ENCODE peak calls at places on chromosomes 7 and 10, in six cellular contexts. K, S, C, M, A and H are unnamed samples.

GRCh38 chr7:64603271-64603670 is 40.4 kb upstream of the ZNF680 start:
- DNase-seq in K (no peak), S (no peak), A (no peak), C (no peak), M (no peak), H (no peak)

GRCh38 chr7:111138196-111138569 is 47.3 kb downstream of the LRRN3 start:
- DNase-seq in S (peak; percentile 56), C (peak; percentile 90), K (no peak), A (no peak), M (no peak), H (no peak)

GRCh38 chr10:3464760-3465405 is 292.3 kb upstream of the PITRM1 start:
- DNase-seq in C (no peak), A (no peak), M (no peak), S (no peak), K (no peak), H (no peak)

GRCh38 chr7:7821517-7821916 is 103.1 kb upstream of the RPA3 start:
- DNase-seq in M (no peak), K (peak; percentile 98), A (no peak), C (no peak), S (no peak), H (peak; percentile 30)

GRCh38 chr7:148607151-148607661 is 16.6 kb downstream of the C7orf33 start:
- DNase-seq in C (no peak), S (no peak), K (no peak), M (no peak), A (peak; percentile 67), H (peak; percentile 90)

GRCh38 chr10:34164029-34164428 is 651.1 kb downstream of the PARD3 start:
- DNase-seq in A (no peak), S (no peak), C (no peak), M (no peak), K (no peak), H (no peak)

GRCh38 chr10:52212062-52212461 is 102.0 kb upstream of the DKK1 start:
- DNase-seq in C (no peak), A (no peak), K (no peak), S (no peak), M (no peak), H (peak; percentile 26)

GRCh38 chr7:106384373-106384772 is 99.6 kb upstream of the NAMPT start:
- DNase-seq in C (no peak), K (no peak), S (no peak), A (no peak), M (no peak), H (no peak)

GRCh38 chr7:94394058-94394398 is 667 bp upstream of the COL1A2 start:
- DNase-seq in M (no peak), A (no peak), S (no peak), C (peak; percentile 85), K (no peak), H (no peak)

GRCh38 chr10:78909268-78909667 is 159.5 kb upstream of the ZMIZ1 start:
- DNase-seq in M (no peak), K (no peak), C (no peak), A (no peak), S (no peak), H (no peak)

GRCh38 chr7:86598721-86599120 is 45.0 kb upstream of the GRM3 start:
- DNase-seq in S (no peak), K (no peak), M (no peak), C (no peak), A (peak; percentile 31), H (peak; percentile 7)

GRCh38 chr10:79378647-79379511 is 31.6 kb downstream of the PPIF start:
- DNase-seq in C (no peak), S (no peak), A (peak; percentile 18), K (no peak), M (no peak), H (no peak)

GRCh38 chr10:74190494-74190893 is 39.5 kb downstream of the ADK start:
- DNase-seq in S (no peak), K (no peak), C (peak; percentile 82), M (no peak), A (no peak), H (no peak)

GRCh38 chr7:151742713-151743480 is 134.0 kb downstream of the PRKAG2 start:
- DNase-seq in C (peak; percentile 41), M (no peak), K (no peak), A (peak; percentile 54), S (peak; percentile 31), H (peak; percentile 60)

GRCh38 chr10:5480162-5480931 is 19.0 kb downstream of the CALML5 start:
- DNase-seq in K (no peak), C (no peak), M (no peak), S (no peak), A (no peak), H (no peak)

GRCh38 chr7:151786241-151786640 is 90.7 kb downstream of the PRKAG2 start:
- DNase-seq in A (no peak), M (no peak), K (no peak), C (no peak), S (no peak), H (no peak)

GRCh38 chr10:3892440-3893101 is 107.6 kb upstream of the KLF6 start:
- DNase-seq in A (no peak), M (no peak), S (peak; percentile 70), K (no peak), C (peak; percentile 76), H (no peak)

GRCh38 chr10:560314-560992 is 129.0 kb downstream of the DIP2C start:
- DNase-seq in A (no peak), K (no peak), M (no peak), S (no peak), C (no peak), H (no peak)

GRCh38 chr10:22853906-22854447 is 73.9 kb upstream of the ARMC3 start:
- DNase-seq in S (peak; percentile 20), C (peak; percentile 6), K (no peak), M (no peak), A (no peak), H (no peak)

GRCh38 chr10:8095962-8096361 is 41.5 kb downstream of the GATA3 start:
- DNase-seq in M (no peak), S (no peak), A (no peak), C (no peak), K (no peak), H (no peak)

GRCh38 chr10:129023057-129023456 is 444.0 kb upstream of the MGMT start:
- DNase-seq in S (no peak), K (no peak), M (no peak), C (no peak), A (no peak), H (peak; percentile 29)